ENCODE peak calls at places on chromosomes 7 and 10, in nine cellular contexts. N, Z, R, S, G, X, K, D and J are unnamed samples.

GRCh38 chr10:131452926-131453771 is 141.6 kb upstream of the TCERG1L start:
- DNase-seq in K (peak; percentile 62), G (no peak), Z (no peak), X (no peak), N (no peak), S (no peak), D (no peak), R (no peak), J (peak; percentile 75)

GRCh38 chr10:26642896-26643653 is 54.4 kb upstream of the PDSS1 start:
- DNase-seq in G (no peak), X (no peak), N (no peak), S (no peak), K (peak; percentile 36), R (peak; percentile 19), Z (no peak), D (peak; percentile 83), J (no peak)

GRCh38 chr10:46527241-46527811 is 29.1 kb downstream of the GPRIN2 start:
- DNase-seq in N (no peak), R (no peak), X (no peak), S (no peak), K (no peak), Z (no peak), D (no peak), G (no peak), J (no peak)

GRCh38 chr7:101597941-101598340 is 31.2 kb downstream of the MYL10 start:
- DNase-seq in Z (no peak), N (no peak), R (no peak), X (no peak), D (peak; percentile 8), G (no peak), S (no peak), K (no peak), J (no peak)

GRCh38 chr7:131174855-131175254 is 152.8 kb upstream of the MKLN1 start:
- DNase-seq in Z (no peak), G (no peak), R (no peak), N (no peak), K (no peak), X (no peak), S (no peak), D (no peak), J (no peak)

GRCh38 chr10:120387326-120387725 is 69.7 kb upstream of the PLPP4 start:
- DNase-seq in N (no peak), D (no peak), S (no peak), Z (peak; percentile 76), R (no peak), G (peak; percentile 51), K (no peak), X (no peak), J (no peak)

GRCh38 chr7:23490357-23491131 is 20.3 kb upstream of the IGF2BP3 start:
- DNase-seq in G (no peak), D (peak; percentile 98), S (no peak), K (no peak), Z (peak; percentile 59), R (peak; percentile 85), N (no peak), X (no peak), J (no peak)

GRCh38 chr7:151373599-151373998 is 32.0 kb downstream of the NUB1 start:
- DNase-seq in R (no peak), N (no peak), X (no peak), K (no peak), S (no peak), Z (no peak), G (no peak), D (peak; percentile 91), J (no peak)

GRCh38 chr7:1864126-1864940 is 194.3 kb downstream of the ELFN1 start:
- DNase-seq in Z (no peak), N (no peak), D (no peak), S (no peak), X (no peak), K (no peak), R (no peak), G (no peak), J (no peak)

GRCh38 chr7:2517678-2518077 is 1.9 kb upstream of the LFNG start:
- DNase-seq in N (no peak), R (no peak), K (no peak), X (no peak), G (no peak), Z (peak; percentile 51), D (no peak), S (no peak), J (no peak)

GRCh38 chr10:4215485-4215884 is 430.5 kb upstream of the KLF6 start:
- DNase-seq in S (no peak), X (no peak), K (no peak), D (no peak), Z (peak; percentile 33), G (no peak), R (no peak), N (no peak), J (no peak)
- H2AFZ ChIP-seq in S (no peak overlapping the region), X (no peak overlapping the region), K (no peak overlapping the region), D (peak overlapping the region; percentile 45), Z (no peak overlapping the region), G (no peak overlapping the region), R (no peak overlapping the region), N (no peak overlapping the region), J (no peak overlapping the region)

GRCh38 chr7:75995996-75996395 is 1.6 kb upstream of the TMEM120A start:
- DNase-seq in N (no peak), D (no peak), G (no peak), Z (no peak), K (no peak), R (no peak), X (no peak), S (no peak), J (no peak)

GRCh38 chr7:75996476-75996875 is 2.1 kb upstream of the TMEM120A start:
- DNase-seq in Z (no peak), S (no peak), D (no peak), G (no peak), R (no peak), K (no peak), N (no peak), X (no peak), J (no peak)

GRCh38 chr7:75995052-75995471 is 667 bp upstream of the TMEM120A start:
- DNase-seq in R (no peak), K (no peak), S (no peak), G (no peak), Z (no peak), X (no peak), N (no peak), D (peak; percentile 55), J (no peak)

GRCh38 chr7:75993689-75994387 is 557 bp downstream of the TMEM120A start:
- DNase-seq in G (peak; percentile 31), R (no peak), X (peak; percentile 63), K (peak; percentile 78), D (peak; percentile 96), S (no peak), N (no peak), Z (peak; percentile 77), J (peak; percentile 85)

DNA sequence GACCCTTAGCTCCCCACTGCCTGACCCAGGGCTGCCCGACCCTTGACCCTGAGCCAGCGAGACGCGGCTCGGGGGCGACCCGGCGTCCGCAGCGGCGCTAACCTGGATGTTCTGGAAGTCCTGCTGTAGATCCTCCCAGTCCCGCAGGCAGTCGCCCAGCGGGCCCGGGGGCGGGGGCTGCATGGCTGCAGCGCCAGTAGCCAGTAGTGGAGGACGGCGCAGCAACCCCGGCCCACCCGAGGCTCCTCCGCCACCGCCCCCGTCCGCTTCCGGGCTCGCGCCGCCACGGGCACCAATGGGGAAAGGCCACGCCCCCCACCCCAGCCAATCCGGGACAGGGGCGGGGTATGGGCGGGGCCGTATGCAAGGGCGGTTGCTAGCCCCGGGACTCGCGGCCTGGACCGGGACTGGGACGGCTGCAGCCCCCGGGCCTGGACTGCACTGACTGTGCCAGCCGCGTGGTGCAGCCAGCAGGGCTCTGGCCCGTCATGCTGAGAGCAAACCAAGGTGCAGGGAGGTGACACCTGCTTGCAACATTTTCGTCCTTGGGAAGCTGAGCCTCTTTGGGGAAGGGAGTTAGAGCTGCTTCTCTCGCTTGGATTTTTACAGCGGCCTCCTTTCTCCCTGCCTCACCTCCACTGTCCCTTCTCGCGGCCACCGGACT is at the start of gene TMEM120A:
- DNase-seq in G (peak; percentile 93), N (peak; percentile 54), S (peak; percentile 89), Z (peak; percentile 98), R (peak; percentile 93), X (peak; percentile 98), D (peak; percentile 100), K (peak; percentile 96), J (peak; percentile 98)
- H3K9me2 ChIP-seq in G (no peaks in the 10 kb centered on the region), N (no peaks in the 10 kb centered on the region), S (no peaks in the 10 kb centered on the region), Z (no peaks in the 10 kb centered on the region), R (no peaks in the 10 kb centered on the region), X (no peaks in the 10 kb centered on the region), D (no peaks in the 10 kb centered on the region), K (no peaks in the 10 kb centered on the region), J (no peaks in the 10 kb centered on the region)

GRCh38 chr7:92835140-92835850 is 1.1 kb downstream of the CDK6 start:
- DNase-seq in Z (peak; percentile 88), G (peak; percentile 62), S (peak; percentile 55), N (peak; percentile 72), R (peak; percentile 65), X (peak; percentile 73), D (peak; percentile 66), K (peak; percentile 93), J (peak; percentile 78)

GRCh38 chr7:92834661-92835139 is 1.7 kb downstream of the CDK6 start:
- DNase-seq in G (peak; percentile 12), N (no peak), D (peak; percentile 62), S (peak; percentile 14), R (no peak), K (peak; percentile 75), X (peak; percentile 44), Z (peak; percentile 47), J (peak; percentile 44)

GRCh38 chr7:92837214-92837749 is 909 bp upstream of the CDK6 start:
- DNase-seq in N (no peak), G (peak; percentile 14), K (no peak), S (no peak), Z (peak; percentile 51), X (no peak), D (peak; percentile 5), R (no peak), J (no peak)

GRCh38 chr7:92836489-92837213 is at the start of gene CDK6:
- DNase-seq in K (peak; percentile 75), G (peak; percentile 62), R (peak; percentile 58), N (no peak), S (peak; percentile 73), D (peak; percentile 79), X (peak; percentile 83), Z (peak; percentile 87), J (peak; percentile 85)

DNA sequence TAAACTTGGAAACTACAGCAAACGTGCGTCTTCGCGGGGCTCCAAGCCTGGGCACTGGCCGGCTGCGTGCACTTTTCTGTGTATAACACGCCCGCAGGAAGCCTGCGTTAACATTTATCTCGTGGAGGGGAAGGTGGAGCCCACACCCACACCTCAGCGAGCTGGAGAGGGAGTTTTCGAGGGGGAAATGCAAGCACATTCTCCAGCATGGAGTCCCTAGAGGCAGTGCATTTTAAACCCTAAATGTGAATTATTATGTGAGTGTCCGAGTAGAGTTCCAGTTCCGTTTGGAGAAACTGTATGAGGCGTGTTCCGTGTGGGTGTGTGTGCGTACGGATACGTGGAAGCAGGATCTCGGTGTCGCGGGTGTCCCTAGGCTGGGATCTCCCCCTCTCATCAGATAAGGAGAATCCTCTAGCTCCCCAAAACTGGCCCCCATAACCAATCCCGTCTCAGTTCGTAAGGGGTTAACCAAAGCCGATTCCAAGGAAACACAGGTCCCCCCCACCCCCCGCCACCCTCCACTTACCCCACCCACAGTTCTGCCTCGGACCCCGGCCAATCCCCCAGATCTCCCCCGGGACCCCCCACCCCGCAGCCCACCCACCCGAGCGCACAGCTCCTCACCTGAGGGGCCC is 403 bp downstream of the CDK6 start:
- DNase-seq in Z (peak; percentile 62), N (no peak), S (peak; percentile 36), G (peak; percentile 23), K (no peak), X (peak; percentile 30), R (peak; percentile 41), D (peak; percentile 49), J (peak; percentile 28)
- H2AFZ ChIP-seq in Z (peak overlapping the region; percentile 62), N (no peak overlapping the region), S (peak overlapping the region; percentile 79), G (peak overlapping the region; percentile 81), K (no peak overlapping the region), X (peak overlapping the region; percentile 87), R (peak overlapping the region; percentile 57), D (peak overlapping the region; percentile 57), J (peak overlapping the region; percentile 76)

GRCh38 chr7:17921891-17922416 is 18.3 kb downstream of the SNX13 start:
- DNase-seq in S (no peak), X (no peak), R (no peak), G (no peak), Z (no peak), D (no peak), K (no peak), N (no peak), J (no peak)
- H3K9me2 ChIP-seq in S (no peaks in the 10 kb centered on the region), X (no peaks in the 10 kb centered on the region), R (no peaks in the 10 kb centered on the region), G (no peaks in the 10 kb centered on the region), Z (no peaks in the 10 kb centered on the region), D (no peaks in the 10 kb centered on the region), K (no peaks in the 10 kb centered on the region), N (no peaks in the 10 kb centered on the region), J (no peaks in the 10 kb centered on the region)